ENCODE peak calls at places on chromosomes 13 and 19, in five cellular contexts. X is heart left ventricle, H is mesenchymal stem cell, B is cardiac muscle cell, E is HepG2. Y is an unnamed sample.

GRCh38 chr13:29511980-29512379 is 83.5 kb downstream of the SLC7A1 start:
- DNase-seq in B (peak; percentile 75), H (no peak), X (no peak), E (no peak), Y (no peak)

GRCh38 chr13:95950103-95950502 is 103.1 kb downstream of the UGGT2 start:
- DNase-seq in H (no peak), E (no peak), B (no peak), X (no peak), Y (no peak)

GRCh38 chr19:16398530-16399241 is 73.1 kb downstream of the EPS15L1 start:
- DNase-seq in B (peak; percentile 53), X (no peak), H (no peak), E (no peak), Y (no peak)

GRCh38 chr13:57724486-57725272 is 93.1 kb downstream of the PCDH17 start:
- DNase-seq in B (no peak), H (no peak), E (no peak), X (no peak), Y (no peak)

GRCh38 chr19:34274827-34275625 is 20.7 kb downstream of the GARRE1 start:
- DNase-seq in B (peak; percentile 93), H (peak; percentile 79), E (peak; percentile 85), X (no peak), Y (peak; percentile 45)

GRCh38 chr13:110913322-110913721 is 1.5 kb downstream of the ANKRD10 start:
- DNase-seq in H (peak; percentile 38), E (peak; percentile 28), B (no peak), X (no peak), Y (no peak)

GRCh38 chr19:5957132-5957531 is 20.8 kb downstream of the RANBP3 start:
- DNase-seq in E (no peak), B (no peak), X (no peak), H (no peak), Y (no peak)

GRCh38 chr13:79434578-79434977 is 28.5 kb upstream of the RBM26 start:
- DNase-seq in H (peak; percentile 35), B (peak; percentile 56), X (no peak), E (no peak), Y (peak; percentile 57)

GRCh38 chr19:14432817-14433453 is at the start of gene PKN1:
- DNase-seq in E (no peak), B (peak; percentile 46), X (peak; percentile 79), H (no peak), Y (no peak)

GRCh38 chr13:77040835-77041234 is 13.9 kb upstream of the FBXL3 start:
- DNase-seq in E (no peak), H (no peak), X (no peak), B (no peak), Y (no peak)

GRCh38 chr19:12035220-12036172 is at the start of gene ZNF433:
- DNase-seq in X (peak; percentile 95), B (peak; percentile 90), H (peak; percentile 89), E (peak; percentile 84), Y (peak; percentile 90)

GRCh38 chr13:27918041-27918917 is 1.5 kb upstream of the PDX1 start:
- DNase-seq in H (no peak), X (no peak), E (no peak), B (no peak), Y (no peak)

GRCh38 chr13:114148521-114148855 is 16.1 kb upstream of the RASA3 start:
- DNase-seq in E (no peak), X (peak; percentile 8), B (no peak), H (no peak), Y (no peak)

GRCh38 chr19:1929051-1929742 is 11.8 kb upstream of the CSNK1G2 start:
- DNase-seq in E (peak; percentile 65), B (peak; percentile 75), X (peak; percentile 76), H (peak; percentile 76), Y (peak; percentile 58)
- H3K27ac ChIP-seq in E (no peak overlapping the region), B (no peak overlapping the region), X (no peak overlapping the region), H (no peak overlapping the region), Y (no peak overlapping the region)

GRCh38 chr19:806815-807421 is 9.7 kb downstream of the PTBP1 start:
- DNase-seq in H (no peak), E (no peak), B (no peak), X (no peak), Y (no peak)

GRCh38 chr19:805600-806550 is 8.6 kb downstream of the PTBP1 start:
- DNase-seq in H (no peak), X (no peak), E (no peak), B (no peak), Y (no peak)

GRCh38 chr19:803686-804418 is 6.6 kb downstream of the PTBP1 start:
- DNase-seq in B (no peak), H (no peak), E (no peak), X (peak; percentile 23), Y (no peak)

GRCh38 chr19:804419-805160 is 7.3 kb downstream of the PTBP1 start:
- DNase-seq in H (no peak), B (no peak), E (no peak), X (no peak), Y (no peak)

GRCh38 chr19:805161-805561 is 7.9 kb downstream of the PTBP1 start:
- DNase-seq in H (no peak), E (no peak), B (no peak), X (no peak), Y (no peak)
- H3K36me3 ChIP-seq in H (peaks cover 71% of the 10 kb centered on the region), E (peaks cover 57% of the 10 kb centered on the region), B (peaks cover 58% of the 10 kb centered on the region), X (peaks cover 61% of the 10 kb centered on the region), Y (peaks cover 92% of the 10 kb centered on the region)

DNA sequence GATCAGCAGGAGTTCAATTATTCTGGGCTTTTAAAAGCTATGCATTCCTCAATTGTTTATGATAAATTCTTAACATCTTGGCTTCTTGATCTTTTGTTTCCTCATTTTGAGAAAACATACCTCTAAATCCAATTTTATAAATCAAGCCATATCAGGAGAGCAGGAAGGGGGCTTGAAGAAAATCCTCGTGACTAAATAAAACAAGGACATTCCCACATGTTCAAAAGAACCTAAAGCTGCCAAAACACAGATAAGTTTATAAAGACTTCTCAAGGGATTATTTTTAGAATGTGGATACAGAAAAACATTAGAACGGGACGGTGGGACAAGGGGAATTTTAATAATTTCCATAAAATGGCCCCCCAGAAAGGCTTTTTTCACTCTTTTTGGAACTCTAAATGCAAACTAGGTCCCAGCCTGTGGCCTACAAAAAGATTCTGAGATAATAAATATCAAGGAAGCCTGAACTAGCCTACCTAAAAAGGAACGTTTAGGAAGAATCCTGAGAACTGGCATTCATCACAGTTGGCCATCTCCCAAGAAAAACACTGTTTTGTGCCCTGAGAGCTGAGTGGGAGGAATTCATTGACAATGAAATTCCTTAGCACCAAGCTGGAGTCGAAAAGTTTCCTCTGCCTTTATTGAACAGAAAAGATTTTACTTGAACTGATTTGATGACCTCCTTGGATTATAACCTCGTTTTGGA is 30.1 kb downstream of the ZAR1L start:
- DNase-seq in B (peak; percentile 89), E (peak; percentile 68), X (peak; percentile 70), H (no peak), Y (peak; percentile 80)
- H3K27ac ChIP-seq in B (peak overlapping the region; percentile 59), E (no peak overlapping the region), X (peak overlapping the region; percentile 66), H (peak overlapping the region; percentile 73), Y (peak overlapping the region; percentile 67)

GRCh38 chr19:21767065-21767800 is at the start of gene ZNF100:
- DNase-seq in H (peak; percentile 92), E (peak; percentile 94), X (peak; percentile 93), B (peak; percentile 95), Y (peak; percentile 93)

GRCh38 chr19:21765151-21765550 is 2.2 kb downstream of the ZNF100 start:
- DNase-seq in E (no peak), H (no peak), B (no peak), X (no peak), Y (no peak)
- H3K36me3 ChIP-seq in E (peaks cover 3% of the 10 kb centered on the region), H (peaks cover 49% of the 10 kb centered on the region), B (peaks cover 18% of the 10 kb centered on the region), X (no peaks in the 10 kb centered on the region), Y (no peaks in the 10 kb centered on the region)

GRCh38 chr19:7597689-7598088 is 2.0 kb downstream of the CAMSAP3 start:
- DNase-seq in X (no peak), B (no peak), H (no peak), E (peak; percentile 31), Y (no peak)
- H3K27ac ChIP-seq in X (no peak overlapping the region), B (no peak overlapping the region), H (no peak overlapping the region), E (no peak overlapping the region), Y (no peak overlapping the region)

GRCh38 chr19:45419396-45419795 is 4.3 kb downstream of the ERCC1 start:
- DNase-seq in X (no peak), B (no peak), H (no peak), E (no peak), Y (no peak)

GRCh38 chr19:45419895-45420294 is 3.8 kb downstream of the ERCC1 start:
- DNase-seq in E (no peak), X (no peak), B (no peak), H (no peak), Y (no peak)

GRCh38 chr19:45418812-45419211 is 4.9 kb downstream of the ERCC1 start:
- DNase-seq in H (no peak), X (no peak), B (no peak), E (no peak), Y (no peak)

GRCh38 chr19:45414468-45414867 is 8.0 kb downstream of the POLR1G start:
- DNase-seq in X (no peak), H (no peak), E (no peak), B (no peak), Y (no peak)

GRCh38 chr19:45417151-45417550 is 6.6 kb downstream of the ERCC1 start:
- DNase-seq in X (no peak), B (no peak), E (no peak), H (no peak), Y (no peak)
- H3K36me3 ChIP-seq in X (peaks cover 4% of the 10 kb centered on the region), B (peaks cover 29% of the 10 kb centered on the region), E (peaks cover 7% of the 10 kb centered on the region), H (peaks cover 76% of the 10 kb centered on the region), Y (peaks cover 57% of the 10 kb centered on the region)

GRCh38 chr13:36362914-36363313 is 16.7 kb upstream of the SPART start:
- DNase-seq in H (no peak), E (no peak), X (no peak), B (no peak), Y (no peak)

GRCh38 chr13:36362251-36362650 is 16.1 kb upstream of the SPART start:
- DNase-seq in E (no peak), H (peak; percentile 69), B (peak; percentile 75), X (no peak), Y (peak; percentile 68)

GRCh38 chr13:36360863-36361262 is 14.7 kb upstream of the SPART start:
- DNase-seq in B (no peak), H (no peak), X (no peak), E (no peak), Y (no peak)

GRCh38 chr13:36366023-36366422 is 19.8 kb upstream of the SPART start:
- DNase-seq in X (no peak), H (no peak), B (no peak), E (no peak), Y (no peak)

GRCh38 chr13:36363464-36363863 is 17.3 kb upstream of the SPART start:
- DNase-seq in B (no peak), X (no peak), E (no peak), H (no peak), Y (no peak)
- H3K27ac ChIP-seq in B (no peak overlapping the region), X (no peak overlapping the region), E (no peak overlapping the region), H (no peak overlapping the region), Y (no peak overlapping the region)

GRCh38 chr19:2209408-2209807 is 26.7 kb downstream of the PLEKHJ1 start:
- DNase-seq in E (no peak), H (no peak), X (no peak), B (no peak), Y (no peak)
- H3K36me3 ChIP-seq in E (peaks cover 33% of the 10 kb centered on the region), H (peaks cover 75% of the 10 kb centered on the region), X (peaks cover 12% of the 10 kb centered on the region), B (peaks cover 13% of the 10 kb centered on the region), Y (peaks cover 57% of the 10 kb centered on the region)

Y was measured in brain microvascular endothelial cell.